ENCODE peak calls at places on chromosomes 7 and 10, in seven cellular contexts. A, D, M, H, V, G and X are unnamed samples.

GRCh38 chr7:140501941-140502340 is 22.6 kb upstream of the MKRN1 start:
- DNase-seq in G (no peak), H (peak; percentile 71), M (no peak), D (no peak), A (no peak), V (no peak), X (no peak)

GRCh38 chr10:6753644-6754043 is 173.6 kb upstream of the PRKCQ start:
- DNase-seq in A (no peak), M (no peak), D (no peak), V (no peak), G (no peak), H (no peak), X (no peak)

GRCh38 chr7:37108615-37109014 is 340.0 kb downstream of the ELMO1 start:
- DNase-seq in G (no peak), H (no peak), A (no peak), M (no peak), V (no peak), D (no peak), X (no peak)

GRCh38 chr10:5043716-5044115 is 40.1 kb upstream of the AKR1C2 start:
- DNase-seq in M (no peak), H (peak; percentile 67), G (no peak), A (peak; percentile 67), V (no peak), D (no peak), X (no peak)

GRCh38 chr7:99459087-99459486 is 6.9 kb downstream of the ATP5MF start:
- DNase-seq in D (no peak), M (no peak), A (no peak), V (no peak), G (no peak), H (no peak), X (no peak)

GRCh38 chr7:91929463-91929862 is 11.2 kb upstream of the AKAP9 start:
- DNase-seq in M (no peak), H (no peak), D (no peak), A (no peak), V (no peak), G (no peak), X (no peak)

GRCh38 chr10:4498763-4499251 is 327.2 kb upstream of the AKR1E2 start:
- DNase-seq in V (no peak), D (no peak), A (no peak), H (no peak), G (no peak), M (no peak), X (no peak)

GRCh38 chr10:11381511-11381910 is 229.9 kb downstream of the USP6NL start:
- DNase-seq in D (no peak), H (no peak), V (no peak), A (no peak), M (no peak), G (no peak), X (no peak)

GRCh38 chr7:91537260-91538152 is 273.3 kb downstream of the FZD1 start:
- DNase-seq in G (no peak), D (no peak), M (no peak), A (no peak), H (no peak), V (no peak), X (no peak)

GRCh38 chr7:20307119-20307518 is 23.6 kb upstream of the ITGB8 start:
- DNase-seq in H (no peak), G (no peak), A (no peak), V (no peak), D (no peak), M (no peak), X (no peak)

GRCh38 chr10:130957978-130958377 is 353.5 kb downstream of the TCERG1L start:
- DNase-seq in H (no peak), M (no peak), A (no peak), D (no peak), V (no peak), G (no peak), X (no peak)

GRCh38 chr7:134778941-134779740 is at the start of gene CALD1:
- DNase-seq in D (peak; percentile 60), A (peak; percentile 76), H (peak; percentile 69), M (peak; percentile 93), V (no peak), G (no peak), X (peak; percentile 66)

GRCh38 chr10:56605043-56605442 is 244.0 kb upstream of the ZWINT start:
- DNase-seq in V (no peak), H (no peak), G (no peak), D (no peak), A (no peak), M (no peak), X (no peak)

GRCh38 chr7:29078286-29078685 is 68.1 kb downstream of the CPVL start:
- DNase-seq in M (no peak), D (no peak), V (no peak), G (no peak), H (no peak), A (no peak), X (no peak)

GRCh38 chr7:19405546-19405945 is 260.3 kb upstream of the FERD3L start:
- DNase-seq in V (no peak), A (no peak), H (no peak), D (no peak), G (no peak), M (no peak), X (no peak)

GRCh38 chr10:33179056-33179455 is 155.4 kb downstream of the NRP1 start:
- DNase-seq in A (no peak), D (no peak), M (no peak), V (no peak), G (no peak), H (no peak), X (no peak)

GRCh38 chr10:133267293-133267692 is 9.4 kb downstream of the ADAM8 start:
- DNase-seq in G (no peak), A (no peak), D (no peak), V (no peak), H (no peak), M (no peak), X (no peak)

GRCh38 chr7:142696456-142697179 is 52.7 kb upstream of the PRSS1 start:
- DNase-seq in D (no peak), V (no peak), M (no peak), H (no peak), A (no peak), G (no peak), X (no peak)

GRCh38 chr7:142693911-142694310 is 55.4 kb upstream of the PRSS1 start:
- DNase-seq in G (no peak), D (no peak), M (no peak), A (no peak), V (no peak), H (no peak), X (no peak)

GRCh38 chr7:142698429-142698828 is 50.8 kb upstream of the PRSS1 start:
- DNase-seq in V (no peak), A (no peak), G (no peak), D (no peak), H (no peak), M (no peak), X (no peak)

GRCh38 chr7:142697270-142697669 is 52.0 kb upstream of the PRSS1 start:
- DNase-seq in V (no peak), D (no peak), G (no peak), A (no peak), H (no peak), M (no peak), X (no peak)
- H3K36me3 ChIP-seq in V (no peaks in the 10 kb centered on the region), D (no peaks in the 10 kb centered on the region), G (no peaks in the 10 kb centered on the region), A (no peaks in the 10 kb centered on the region), H (no peaks in the 10 kb centered on the region), M (no peaks in the 10 kb centered on the region), X (no peaks in the 10 kb centered on the region)

DNA sequence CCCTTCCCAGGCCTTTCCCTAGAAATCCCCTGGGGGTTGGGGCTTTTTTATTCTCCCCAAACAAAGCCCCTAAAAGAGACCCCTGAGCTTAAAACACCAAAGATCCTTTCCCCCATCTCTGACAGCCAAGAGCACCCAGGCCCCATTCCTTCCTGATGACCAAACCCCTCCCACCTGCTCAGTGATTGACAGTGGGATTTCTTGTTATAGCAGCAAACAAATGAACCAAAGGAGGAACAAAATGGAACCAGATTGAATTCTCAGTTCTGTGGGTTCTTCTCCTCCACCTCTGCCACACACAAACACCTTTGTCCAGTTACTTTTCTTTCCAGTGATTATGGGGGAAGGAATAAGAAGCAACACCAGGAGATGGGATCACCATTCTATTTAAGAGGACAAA is 21.5 kb upstream of the CDHR3 start:
- DNase-seq in A (no peak), V (no peak), M (no peak), D (no peak), G (no peak), H (no peak), X (no peak)
- H3K9me3 ChIP-seq in A (no peaks in the 10 kb centered on the region), V (no peaks in the 10 kb centered on the region), M (no peaks in the 10 kb centered on the region), D (no peaks in the 10 kb centered on the region), G (no peaks in the 10 kb centered on the region), H (no peaks in the 10 kb centered on the region), X (no peaks in the 10 kb centered on the region)

DNA sequence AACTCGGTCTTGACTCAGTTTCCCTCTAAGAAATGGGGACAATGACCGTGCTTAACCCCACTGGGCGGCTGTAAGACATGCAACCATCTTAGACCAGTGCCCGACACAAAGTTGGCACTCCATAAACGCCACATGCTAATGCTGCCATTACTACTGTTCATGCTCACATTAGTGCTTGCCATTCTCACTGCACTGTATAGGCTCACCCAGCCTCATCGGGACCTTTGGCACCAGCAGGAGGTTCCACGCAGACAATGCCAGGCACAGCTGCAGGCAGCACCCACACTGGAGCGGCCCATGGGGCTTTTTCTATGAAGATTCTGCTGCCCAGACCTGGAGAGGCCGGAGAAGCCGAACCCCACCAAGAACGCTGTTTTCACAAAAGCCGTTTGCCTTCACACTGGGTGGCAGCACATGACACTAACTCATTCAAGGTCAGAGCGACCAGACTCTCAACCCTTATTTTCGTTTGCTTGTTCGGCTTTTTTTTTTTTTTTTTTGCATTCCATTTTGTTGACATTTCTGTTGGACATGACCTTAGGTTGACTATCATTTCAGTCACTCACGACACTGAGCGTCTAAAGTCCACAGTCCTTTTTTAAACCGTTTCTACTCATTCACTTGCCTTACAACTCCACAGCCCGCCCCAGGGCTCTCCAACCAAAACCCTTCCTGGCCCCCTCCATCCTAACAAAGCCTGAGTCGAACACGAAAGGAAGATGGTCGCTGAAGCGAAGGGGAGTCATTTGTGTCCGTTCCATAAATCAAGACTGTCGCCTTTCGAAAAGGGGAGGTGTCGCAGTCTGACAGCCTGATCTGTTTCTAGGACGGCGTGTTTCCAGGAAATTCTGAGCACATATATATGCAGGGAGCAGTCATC is 124.4 kb upstream of the RNF32 start:
- DNase-seq in V (no peak), A (no peak), M (no peak), G (no peak), H (peak; percentile 59), D (peak; percentile 72), X (no peak)
- TF ChIP-seq POLR2A in V (no peak), A (no peak), M (no peak), G (no peak), H (peak; percentile 19), D (peak; percentile 12), X (no peak)

DNA sequence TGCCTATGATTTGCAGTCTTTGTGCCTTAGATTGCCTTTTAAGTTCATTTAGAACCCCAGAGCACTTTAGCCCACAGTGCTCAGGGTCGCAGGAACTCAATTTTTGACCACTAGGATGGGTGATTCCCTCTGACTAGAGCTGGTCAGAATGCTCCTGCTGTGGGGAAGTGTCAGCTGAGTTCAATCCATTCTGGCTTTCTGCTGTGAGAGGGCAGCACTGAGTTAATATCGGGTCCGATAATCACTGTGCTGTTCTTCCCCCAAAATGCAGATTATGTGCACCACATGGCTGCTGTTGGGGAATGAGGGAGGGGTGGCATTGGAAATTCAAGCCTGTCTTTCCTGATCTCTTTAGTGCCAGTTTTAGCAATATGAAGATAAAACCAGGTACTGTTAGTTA is 886.4 kb downstream of the DNAJB9 start:
- DNase-seq in M (no peak), D (no peak), H (no peak), V (no peak), G (no peak), A (no peak), X (no peak)
- H3K36me3 ChIP-seq in M (no peaks in the 10 kb centered on the region), D (no peaks in the 10 kb centered on the region), H (no peaks in the 10 kb centered on the region), V (no peaks in the 10 kb centered on the region), G (no peaks in the 10 kb centered on the region), A (no peaks in the 10 kb centered on the region), X (no peaks in the 10 kb centered on the region)